ENCODE peak calls at places on chromosomes 1 and 21, in eight cellular contexts. One of them, this sample, is unnamed.
A peak's percentile ranks its signal among the peaks of the same experiment; 100 is the strongest.

GRCh38 chr21:45817345-45817744 is 164.2 kb upstream of the COL6A1 start:
- DNase-seq in hypothalamus: no peak
- DNase-seq in heart right ventricle: no peak
- DNase-seq in progenitor cell of endocrine pancreas: no peak
- DNase-seq in nephron progenitor cell: no peak
- DNase-seq in NCI-H2081: no peak
- DNase-seq in brain microvascular endothelial cell: no peak
- DNase-seq in psoas muscle: no peak
- DNase-seq in this sample: no peak

GRCh38 chr1:79188371-79188770 is 181.8 kb upstream of the ADGRL4 start:
- DNase-seq in hypothalamus: no peak
- DNase-seq in progenitor cell of endocrine pancreas: no peak
- DNase-seq in NCI-H2081: no peak
- DNase-seq in brain microvascular endothelial cell: peak; percentile 38
- DNase-seq in heart right ventricle: no peak
- DNase-seq in nephron progenitor cell: no peak
- DNase-seq in psoas muscle: no peak
- DNase-seq in this sample: peak; percentile 70

GRCh38 chr1:53821380-53821779 is 16.7 kb downstream of the NDC1 start:
- DNase-seq in brain microvascular endothelial cell: no peak
- DNase-seq in psoas muscle: no peak
- DNase-seq in heart right ventricle: no peak
- DNase-seq in hypothalamus: no peak
- DNase-seq in nephron progenitor cell: no peak
- DNase-seq in progenitor cell of endocrine pancreas: no peak
- DNase-seq in NCI-H2081: no peak
- DNase-seq in this sample: no peak

GRCh38 chr1:58573705-58574591 is 3.1 kb downstream of the TACSTD2 start:
- DNase-seq in psoas muscle: no peak
- DNase-seq in nephron progenitor cell: no peak
- DNase-seq in heart right ventricle: no peak
- DNase-seq in brain microvascular endothelial cell: no peak
- DNase-seq in progenitor cell of endocrine pancreas: no peak
- DNase-seq in NCI-H2081: no peak
- DNase-seq in hypothalamus: no peak
- DNase-seq in this sample: no peak

GRCh38 chr1:182962554-182963115 is 9.7 kb upstream of the SHCBP1L start:
- DNase-seq in nephron progenitor cell: peak; percentile 67
- DNase-seq in hypothalamus: peak; percentile 19
- DNase-seq in psoas muscle: peak; percentile 77
- DNase-seq in progenitor cell of endocrine pancreas: peak; percentile 24
- DNase-seq in heart right ventricle: peak; percentile 72
- DNase-seq in NCI-H2081: peak; percentile 86
- DNase-seq in brain microvascular endothelial cell: peak; percentile 83
- DNase-seq in this sample: peak; percentile 90

GRCh38 chr1:65992160-65993046 is 199.7 kb downstream of the PDE4B start:
- DNase-seq in NCI-H2081: no peak
- DNase-seq in heart right ventricle: no peak
- DNase-seq in brain microvascular endothelial cell: no peak
- DNase-seq in psoas muscle: no peak
- DNase-seq in nephron progenitor cell: no peak
- DNase-seq in progenitor cell of endocrine pancreas: no peak
- DNase-seq in hypothalamus: peak; percentile 71
- DNase-seq in this sample: peak; percentile 7

GRCh38 chr1:94532077-94532476 is 9.5 kb downstream of the F3 start:
- DNase-seq in nephron progenitor cell: no peak
- DNase-seq in hypothalamus: no peak
- DNase-seq in progenitor cell of endocrine pancreas: no peak
- DNase-seq in brain microvascular endothelial cell: no peak
- DNase-seq in psoas muscle: no peak
- DNase-seq in heart right ventricle: no peak
- DNase-seq in NCI-H2081: no peak
- DNase-seq in this sample: no peak

GRCh38 chr1:207873055-207873890 is 37.7 kb downstream of the CD34 start:
- DNase-seq in progenitor cell of endocrine pancreas: no peak
- DNase-seq in brain microvascular endothelial cell: no peak
- DNase-seq in hypothalamus: no peak
- DNase-seq in nephron progenitor cell: no peak
- DNase-seq in NCI-H2081: no peak
- DNase-seq in heart right ventricle: no peak
- DNase-seq in psoas muscle: peak; percentile 37
- DNase-seq in this sample: peak; percentile 34

GRCh38 chr1:8194481-8195227 is 123.3 kb upstream of the SLC45A1 start:
- DNase-seq in hypothalamus: no peak
- DNase-seq in nephron progenitor cell: no peak
- DNase-seq in heart right ventricle: no peak
- DNase-seq in progenitor cell of endocrine pancreas: no peak
- DNase-seq in brain microvascular endothelial cell: peak; percentile 78
- DNase-seq in psoas muscle: no peak
- DNase-seq in NCI-H2081: no peak
- DNase-seq in this sample: no peak